ENCODE peak calls at places on chromosomes 6 and 20, in five cellular contexts. W, S, X, U and H are unnamed samples.

GRCh38 chr6:21636876-21637275 is 43.3 kb downstream of the SOX4 start:
- DNase-seq in S (no peak), X (no peak), U (no peak), W (no peak), H (no peak)

GRCh38 chr6:73314577-73315492 is 39.2 kb downstream of the DPPA5 start:
- DNase-seq in W (no peak), U (no peak), S (no peak), X (no peak), H (no peak)

GRCh38 chr6:21171801-21172200 is 421.8 kb upstream of the SOX4 start:
- DNase-seq in X (no peak), S (no peak), U (no peak), W (no peak), H (no peak)

GRCh38 chr20:63108247-63108646 is 101.5 kb upstream of the BHLHE23 start:
- DNase-seq in X (no peak), W (no peak), S (peak), U (no peak), H (peak)

GRCh38 chr6:26053929-26054658 is 33.1 kb upstream of the HFE start:
- DNase-seq in X (no peak), U (no peak), W (no peak), S (no peak), H (no peak)

GRCh38 chr20:63174309-63175030 is 41.5 kb downstream of the YTHDF1 start:
- DNase-seq in U (no peak), S (no peak), W (no peak), X (no peak), H (no peak)

GRCh38 chr20:36277546-36277945 is 28.6 kb upstream of the DLGAP4 start:
- DNase-seq in W (no peak), U (no peak), S (no peak), X (no peak), H (no peak)

GRCh38 chr6:106609699-106610098 is 19.6 kb downstream of the RTN4IP1 start:
- DNase-seq in U (no peak), W (no peak), X (no peak), S (no peak), H (no peak)